ENCODE peak calls at places on chromosomes 13 and 19, in nine cellular contexts. I is fibroblast of the aortic adventitia, G is esophagus muscularis mucosa, V is AG20443, H is aorta, W is caudate nucleus, Y is non-pigmented ciliary epithelial cell, N is NCI-H1694 treated with DMSO at 0.1 percent for 48 hours, J is HEK293T. T is an unnamed sample.

GRCh38 chr13:31225998-31226675 is 26.4 kb downstream of the B3GLCT start:
- DNase-seq in V (no peak), H (no peak), G (no peak), Y (no peak), J (no peak), N (no peak), W (no peak), I (no peak), T (no peak)

GRCh38 chr13:70088926-70089325 is 18.7 kb upstream of the ATXN8OS start:
- DNase-seq in G (no peak), J (no peak), N (no peak), V (no peak), I (no peak), W (no peak), Y (no peak), H (no peak), T (no peak)

GRCh38 chr13:101401196-101401595 is 15.1 kb downstream of the NALCN start:
- DNase-seq in Y (no peak), G (no peak), W (no peak), H (no peak), N (no peak), I (no peak), J (no peak), V (no peak), T (no peak)

GRCh38 chr13:52034616-52035226 is 10.2 kb downstream of the UTP14C start:
- DNase-seq in H (no peak), N (no peak), I (no peak), W (no peak), Y (no peak), V (no peak), J (no peak), G (no peak), T (no peak)

GRCh38 chr13:46121033-46121432 is 16.2 kb upstream of the CPB2 start:
- DNase-seq in G (no peak), N (no peak), I (no peak), W (no peak), H (no peak), J (no peak), V (no peak), Y (no peak), T (no peak)

GRCh38 chr19:3006075-3006767 is 22.9 kb downstream of the TLE2 start:
- DNase-seq in I (no peak), W (no peak), Y (no peak), G (no peak), H (no peak), V (no peak), J (peak), N (no peak), T (no peak)

GRCh38 chr13:98930014-98930625 is 47.7 kb downstream of the DOCK9 start:
- DNase-seq in H (no peak), G (no peak), W (peak), J (no peak), I (no peak), Y (no peak), V (no peak), N (no peak), T (no peak)

GRCh38 chr19:33210266-33210940 is 15.2 kb downstream of the SLC7A10 start:
- DNase-seq in W (no peak), G (no peak), Y (no peak), H (no peak), I (no peak), J (no peak), N (no peak), V (no peak), T (no peak)

GRCh38 chr13:92804926-92805325 is 421.7 kb upstream of the GPC6 start:
- DNase-seq in Y (no peak), G (no peak), W (no peak), I (peak), V (no peak), N (no peak), J (no peak), H (no peak), T (no peak)

GRCh38 chr13:110412132-110412912 is 105.2 kb downstream of the COL4A2 start:
- DNase-seq in H (peak), V (peak), Y (peak), I (peak), G (peak), N (no peak), J (peak), W (peak), T (peak)

GRCh38 chr19:46762245-46762890 is 16.1 kb upstream of the STRN4 start:
- DNase-seq in J (no peak), Y (no peak), H (no peak), V (no peak), I (no peak), G (no peak), W (no peak), N (no peak), T (no peak)

GRCh38 chr19:49553451-49554271 is 25.9 kb downstream of the RCN3 start:
- DNase-seq in W (no peak), G (no peak), I (peak), Y (peak), J (no peak), H (no peak), V (peak), N (no peak), T (peak)

GRCh38 chr19:48274173-48274572 is 4.3 kb downstream of the ZNF114 start:
- DNase-seq in N (no peak), Y (no peak), V (no peak), W (no peak), G (no peak), J (no peak), I (no peak), H (no peak), T (no peak)

GRCh38 chr13:86020350-86021002 is 221.3 kb upstream of the SLITRK6 start:
- DNase-seq in G (no peak), I (peak), V (no peak), J (peak), N (no peak), Y (peak), H (no peak), W (no peak), T (peak)

GRCh38 chr19:18419195-18419698 is at the start of gene SSBP4:
- DNase-seq in G (no peak), J (peak), H (peak), W (peak), I (peak), N (peak), V (peak), Y (no peak), T (no peak)

GRCh38 chr19:17948967-17949930 is 16.4 kb downstream of the CCDC124 start:
- DNase-seq in V (no peak), J (no peak), W (no peak), G (no peak), H (no peak), I (no peak), Y (no peak), N (peak), T (no peak)

GRCh38 chr19:1469936-1470863 is 8.8 kb downstream of the C19orf25 start:
- DNase-seq in H (no peak), N (peak), I (no peak), V (peak), G (no peak), W (no peak), Y (no peak), J (peak), T (no peak)

GRCh38 chr13:112024577-112024976 is 42.4 kb upstream of the SOX1 start:
- DNase-seq in V (no peak), W (no peak), G (no peak), J (no peak), Y (no peak), N (no peak), I (no peak), H (no peak), T (no peak)

GRCh38 chr19:12090807-12091206 is 26.3 kb downstream of the ZNF844 start:
- DNase-seq in J (no peak), N (no peak), H (peak), V (peak), I (peak), Y (no peak), G (peak), W (peak), T (peak)

GRCh38 chr19:34998777-34999497 is 1.2 kb upstream of the GRAMD1A start:
- DNase-seq in I (no peak), W (no peak), N (no peak), H (no peak), Y (no peak), J (no peak), G (no peak), V (no peak), T (no peak)

GRCh38 chr19:50204811-50205675 is 1.6 kb downstream of the MYH14 start:
- DNase-seq in W (peak), N (no peak), V (no peak), H (no peak), J (no peak), I (no peak), Y (no peak), G (no peak), T (no peak)

GRCh38 chr13:42048323-42048624 is 174 bp upstream of the DGKH start:
- DNase-seq in V (no peak), H (no peak), J (no peak), G (no peak), I (no peak), N (no peak), W (no peak), Y (no peak), T (no peak)

GRCh38 chr13:76292726-76293125 is 593.5 kb downstream of the KCTD12 start:
- DNase-seq in V (no peak), N (no peak), J (no peak), G (no peak), Y (no peak), I (peak), H (no peak), W (no peak), T (no peak)

GRCh38 chr13:48411281-48412099 is 1.4 kb downstream of the LPAR6 start:
- DNase-seq in Y (no peak), G (no peak), N (no peak), J (no peak), I (peak), H (no peak), W (no peak), V (no peak), T (no peak)

GRCh38 chr13:82740442-82740841 is 1141.8 kb downstream of the SLITRK1 start:
- DNase-seq in I (no peak), N (no peak), H (peak), J (no peak), W (no peak), Y (no peak), G (no peak), V (no peak), T (no peak)

GRCh38 chr19:2055871-2056809 is 5.1 kb upstream of the MKNK2 start:
- DNase-seq in W (no peak), H (peak), I (peak), G (no peak), N (no peak), J (no peak), Y (no peak), V (peak), T (no peak)

GRCh38 chr13:77326905-77327604 is at the start of gene MYCBP2:
- DNase-seq in V (peak), J (peak), I (peak), H (peak), G (peak), W (peak), N (peak), Y (peak), T (peak)

GRCh38 chr19:42942187-42942789 is 5.3 kb upstream of the PSG7 start:
- DNase-seq in N (no peak), V (peak), Y (no peak), I (peak), W (no peak), H (no peak), J (no peak), G (no peak), T (no peak)

GRCh38 chr13:39864221-39864620 is 208.8 kb downstream of the COG6 start:
- DNase-seq in N (no peak), I (no peak), J (no peak), V (no peak), G (no peak), H (no peak), Y (no peak), W (no peak), T (no peak)

GRCh38 chr19:38360351-38360750 is 14.0 kb upstream of the PSMD8 start:
- DNase-seq in V (no peak), H (no peak), Y (no peak), W (no peak), J (no peak), G (no peak), I (no peak), N (no peak), T (no peak)

GRCh38 chr19:50008532-50008931 is 16.6 kb downstream of the VRK3 start:
- DNase-seq in V (no peak), I (no peak), J (peak), G (no peak), Y (no peak), N (no peak), H (no peak), W (no peak), T (no peak)

GRCh38 chr19:17718988-17719711 is at the start of gene MAP1S:
- DNase-seq in I (peak), J (peak), V (peak), G (no peak), Y (no peak), W (peak), H (peak), N (no peak), T (no peak)

GRCh38 chr19:38079926-38080380 is 144.1 kb downstream of the DPF1 start:
- DNase-seq in G (peak), J (no peak), V (peak), N (no peak), W (no peak), I (peak), Y (peak), H (no peak), T (peak)

GRCh38 chr19:51570962-51571575 is at the start of gene ZNF175:
- DNase-seq in Y (peak), G (peak), H (peak), I (peak), J (peak), N (peak), V (peak), W (peak), T (peak)

GRCh38 chr19:46841458-46842083 is 9.1 kb downstream of the AP2S1 start:
- DNase-seq in N (no peak), G (no peak), V (no peak), H (peak), I (peak), Y (no peak), W (no peak), J (no peak), T (no peak)

T was measured in glomerular endothelial cell.